ENCODE peak calls at places on chromosomes 2 and 18, in nine cellular contexts. O is GM12878, E is A549, U is Panc1, T is SK-N-SH, S is GM23338, M is HCT116, C is HepG2, Y is K562. F is an unnamed sample.

GRCh38 chr2:132849118-132849517 is 179.1 kb upstream of the LYPD1 start:
- DNase-seq in S (no peak), C (no peak), T (no peak), M (no peak), U (no peak), O (no peak), E (no peak), Y (no peak), F (no peak)

GRCh38 chr2:174070281-174070680 is 105.1 kb upstream of the SP3 start:
- DNase-seq in T (no peak), U (no peak), S (no peak), C (no peak), O (no peak), Y (no peak), E (no peak), M (no peak), F (no peak)

GRCh38 chr18:31685097-31686082 is 1.0 kb upstream of the B4GALT6 start:
- DNase-seq in E (peak), M (peak), S (peak), T (peak), Y (peak), U (no peak), C (peak), O (peak), F (peak)

GRCh38 chr2:176177580-176178270 is 10.7 kb upstream of the HOXD1 start:
- DNase-seq in O (no peak), T (no peak), C (no peak), M (no peak), E (no peak), U (no peak), S (peak), Y (no peak), F (no peak)

GRCh38 chr2:47307066-47307465 is 95.9 kb upstream of the MSH2 start:
- DNase-seq in S (no peak), U (no peak), Y (no peak), C (no peak), T (peak), O (no peak), M (no peak), E (no peak), F (no peak)

GRCh38 chr18:55515946-55516710 is 71.9 kb downstream of the TCF4 start:
- DNase-seq in E (no peak), T (no peak), O (no peak), S (no peak), M (no peak), Y (no peak), C (no peak), U (no peak), F (no peak)

GRCh38 chr2:42030196-42030759 is 17.5 kb upstream of the PKDCC start:
- DNase-seq in Y (no peak), O (no peak), T (no peak), S (peak), E (no peak), M (no peak), U (no peak), C (no peak), F (no peak)

GRCh38 chr2:195026261-195026660 is 630.8 kb upstream of the SLC39A10 start:
- DNase-seq in C (no peak), T (no peak), U (no peak), M (no peak), E (no peak), Y (no peak), O (no peak), S (no peak), F (no peak)

GRCh38 chr2:95022309-95023221 is 2.9 kb upstream of the MAL start:
- DNase-seq in E (peak), U (peak), S (peak), T (peak), M (peak), Y (peak), C (peak), O (peak), F (peak)

GRCh38 chr2:142873850-142874287 is 3.6 kb upstream of the KYNU start:
- DNase-seq in M (no peak), Y (no peak), S (no peak), O (no peak), C (no peak), T (no peak), U (no peak), E (no peak), F (no peak)

GRCh38 chr18:73549236-73549635 is 598.4 kb downstream of the FBXO15 start:
- DNase-seq in O (no peak), C (no peak), T (no peak), Y (no peak), E (no peak), U (no peak), S (no peak), M (no peak), F (no peak)

GRCh38 chr2:230751062-230751461 is 38.4 kb downstream of the CAB39 start:
- DNase-seq in O (no peak), S (no peak), E (no peak), M (no peak), Y (no peak), C (no peak), U (no peak), T (no peak), F (no peak)

GRCh38 chr2:8574196-8575010 is 107.5 kb upstream of the ID2 start:
- DNase-seq in S (no peak), Y (no peak), U (no peak), O (no peak), M (no peak), T (no peak), C (peak), E (no peak), F (no peak)

GRCh38 chr2:197215988-197216979 is 94.3 kb downstream of the ANKRD44 start:
- DNase-seq in E (no peak), Y (no peak), O (peak), S (no peak), M (no peak), U (no peak), T (no peak), C (no peak), F (peak)

GRCh38 chr2:221997100-221997499 is 301.7 kb downstream of the PAX3 start:
- DNase-seq in E (peak), T (no peak), M (peak), O (no peak), Y (no peak), C (peak), S (peak), U (peak), F (no peak)

GRCh38 chr18:34493099-34493544 is 217.0 kb upstream of the DTNA start:
- DNase-seq in M (no peak), U (no peak), Y (no peak), O (no peak), E (no peak), S (peak), C (peak), T (peak), F (peak)

GRCh38 chr18:34492652-34493051 is 217.4 kb upstream of the DTNA start:
- DNase-seq in C (peak), M (no peak), U (no peak), Y (no peak), S (peak), T (peak), O (no peak), E (no peak), F (no peak)

GRCh38 chr18:34495434-34495833 is 214.7 kb upstream of the DTNA start:
- DNase-seq in O (no peak), U (no peak), C (no peak), S (no peak), E (no peak), Y (no peak), M (no peak), T (no peak), F (peak)

GRCh38 chr18:34494359-34494696 is 215.8 kb upstream of the DTNA start:
- DNase-seq in O (no peak), U (no peak), S (peak), Y (no peak), E (no peak), T (no peak), C (peak), M (no peak), F (no peak)

GRCh38 chr18:34493566-34494358 is 216.3 kb upstream of the DTNA start:
- DNase-seq in O (no peak), M (no peak), U (no peak), S (peak), T (peak), Y (no peak), E (no peak), C (peak), F (no peak)
- TF ChIP-seq REST in O (no peak), M (no peak), U (no peak), S (no peak), T (no peak), Y (no peak), E (no peak), C (no peak), F (no peak)

DNA sequence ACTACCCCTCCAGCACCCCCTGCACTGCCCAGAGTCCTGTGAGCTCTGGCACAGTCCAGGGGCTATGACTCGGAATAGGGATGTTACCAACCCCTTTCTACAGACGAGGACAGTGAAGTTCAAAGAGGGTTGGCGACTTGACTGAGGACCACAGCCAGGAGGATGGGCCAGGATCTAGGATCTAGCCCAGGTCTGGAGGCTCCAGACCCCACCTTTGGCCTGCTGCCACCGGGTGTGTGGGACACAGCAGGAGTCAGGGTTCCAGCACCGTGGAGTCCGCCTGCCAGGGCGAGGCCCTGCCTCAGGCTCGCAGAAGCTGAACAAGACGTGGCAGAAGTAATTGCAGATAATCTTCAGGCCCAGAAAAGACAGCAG is 37.9 kb upstream of the GPC1 start:
- DNase-seq in C (no peak), O (no peak), T (no peak), U (no peak), M (no peak), S (no peak), E (no peak), Y (no peak), F (no peak)
- TF ChIP-seq REST in C (no peak), O (no peak), T (no peak), U (no peak), M (no peak), S (no peak), E (no peak), Y (no peak), F (no peak)

GRCh38 chr2:18777250-18777812 is 188.0 kb upstream of the NT5C1B start:
- DNase-seq in S (peak), U (no peak), T (no peak), M (no peak), C (peak), Y (no peak), O (no peak), E (no peak), F (no peak)
- TF ChIP-seq REST in S (no peak), U (no peak), T (no peak), M (no peak), C (no peak), Y (no peak), O (no peak), E (no peak), F (no peak)

GRCh38 chr2:111534816-111535803 is 348.9 kb downstream of the ANAPC1 start:
- DNase-seq in O (no peak), M (no peak), E (no peak), C (peak), S (peak), Y (no peak), T (no peak), U (no peak), F (no peak)
- TF ChIP-seq REST in O (no peak), M (no peak), E (no peak), C (no peak), S (no peak), Y (no peak), T (no peak), U (no peak), F (no peak)

F was measured in HL-60.